ENCODE peak calls at places on chromosomes 2 and 18, in seven cellular contexts. K is H1, F is mesenchymal stem cell, U is IMR-90, I is neuronal stem cell, H is H9, X is trophoblast cell. Z is an unnamed sample.

GRCh38 chr2:100995309-100996075 is 6.6 kb upstream of the RPL31 start:
- DNase-seq in X (no peak), K (no peak), I (no peak), U (no peak), F (no peak), H (no peak), Z (no peak)

GRCh38 chr18:5430131-5430530 is 113.7 kb downstream of the EPB41L3 start:
- DNase-seq in I (no peak), F (no peak), K (no peak), H (no peak), X (no peak), U (no peak), Z (no peak)

GRCh38 chr2:45494275-45494977 is 116.6 kb downstream of the SRBD1 start:
- DNase-seq in F (peak; percentile 63), U (peak; percentile 79), H (no peak), X (no peak), I (peak; percentile 54), K (no peak), Z (peak; percentile 65)

GRCh38 chr2:43314299-43314927 is 88.0 kb upstream of the ZFP36L2 start:
- DNase-seq in F (no peak), X (no peak), K (no peak), I (no peak), H (no peak), U (no peak), Z (no peak)

GRCh38 chr18:76499596-76500340 is 4.7 kb upstream of the ZNF516 start:
- DNase-seq in U (no peak), H (no peak), I (no peak), F (no peak), K (no peak), X (no peak), Z (no peak)

GRCh38 chr2:174078275-174078674 is 113.1 kb upstream of the SP3 start:
- DNase-seq in U (peak; percentile 12), I (no peak), K (no peak), F (peak; percentile 31), X (no peak), H (no peak), Z (no peak)

GRCh38 chr2:18117592-18117991 is 239.1 kb downstream of the KCNS3 start:
- DNase-seq in F (no peak), H (peak; percentile 58), X (no peak), I (no peak), K (no peak), U (peak; percentile 41), Z (peak; percentile 59)

GRCh38 chr2:82837588-82838304 is 1621.3 kb downstream of the SUCLG1 start:
- DNase-seq in K (no peak), H (no peak), F (peak; percentile 90), U (peak; percentile 70), X (no peak), I (no peak), Z (peak; percentile 38)

GRCh38 chr2:226798422-226799210 is 1.0 kb downstream of the IRS1 start:
- DNase-seq in U (peak; percentile 55), F (peak; percentile 69), X (no peak), H (peak; percentile 76), K (no peak), I (no peak), Z (peak; percentile 75)

GRCh38 chr2:73651586-73652230 is 9.5 kb upstream of the NAT8 start:
- DNase-seq in U (no peak), F (no peak), K (no peak), H (no peak), X (no peak), I (no peak), Z (no peak)

GRCh38 chr2:72085513-72085912 is 62.1 kb downstream of the CYP26B1 start:
- DNase-seq in U (no peak), F (no peak), K (no peak), I (no peak), X (no peak), H (no peak), Z (no peak)

GRCh38 chr2:219344756-219345458 is 12.4 kb upstream of the RESP18 start:
- DNase-seq in F (peak; percentile 48), H (no peak), X (no peak), K (no peak), U (peak; percentile 12), I (no peak), Z (no peak)

GRCh38 chr2:64367868-64368267 is 86.1 kb upstream of the LGALSL start:
- DNase-seq in U (no peak), H (no peak), X (no peak), F (no peak), I (no peak), K (no peak), Z (no peak)

GRCh38 chr2:193331701-193332100 is 1137.0 kb upstream of the TMEFF2 start:
- DNase-seq in K (no peak), U (no peak), H (no peak), X (no peak), I (no peak), F (no peak), Z (no peak)

GRCh38 chr2:198114064-198114463 is 309.7 kb downstream of the PLCL1 start:
- DNase-seq in H (no peak), X (no peak), U (no peak), I (no peak), K (no peak), F (no peak), Z (no peak)

DNA sequence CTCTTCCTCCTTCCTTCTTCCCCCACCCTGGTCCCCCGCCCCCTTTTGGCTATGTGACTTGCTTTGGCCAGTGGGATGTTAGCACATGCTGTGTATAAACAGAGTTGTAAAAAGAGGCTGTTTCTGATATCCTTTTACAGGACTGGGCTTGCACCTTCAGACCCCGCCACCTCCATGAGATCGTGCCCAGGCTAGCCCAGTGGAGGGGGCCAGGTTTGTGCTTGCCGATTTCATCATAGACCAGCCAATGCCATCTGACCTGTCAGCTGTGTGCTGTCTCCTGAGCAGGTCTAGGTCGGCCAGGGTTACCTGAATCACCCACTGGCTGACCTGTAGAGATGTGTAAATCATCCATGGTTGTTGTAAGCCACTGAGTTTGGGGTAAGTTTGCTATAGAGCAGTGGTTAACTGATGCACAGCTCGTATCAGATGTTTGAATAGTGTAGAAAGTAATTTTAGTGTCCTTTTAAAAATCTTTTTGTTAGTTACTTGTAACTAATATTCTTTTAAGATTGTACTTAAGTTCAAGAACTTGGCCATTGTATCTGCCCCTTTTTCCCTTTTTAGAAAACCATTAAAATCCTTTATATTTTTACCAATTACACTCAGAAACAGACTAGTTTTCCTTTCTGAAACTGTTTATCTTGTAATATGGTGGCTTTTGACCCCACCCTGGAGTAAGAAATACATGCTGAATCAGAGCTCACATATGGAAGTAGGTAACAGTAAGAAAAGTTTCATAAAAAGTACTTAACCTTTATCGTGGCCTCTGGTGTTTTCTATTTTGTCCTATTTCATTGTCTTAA is 122.0 kb upstream of the MGAT5 start:
- DNase-seq in K (no peak), U (no peak), F (no peak), H (no peak), I (no peak), X (no peak), Z (no peak)
- H3K27ac ChIP-seq in K (no peak overlapping the region), U (no peak overlapping the region), F (no peak overlapping the region), H (no peak overlapping the region), I (no peak overlapping the region), X (no peak overlapping the region), Z (no peak overlapping the region)

GRCh38 chr2:35962585-35962984 is 393.0 kb upstream of the CRIM1 start:
- DNase-seq in K (no peak), F (no peak), U (no peak), H (no peak), X (no peak), I (no peak), Z (no peak)

GRCh38 chr2:35960596-35960995 is 395.0 kb upstream of the CRIM1 start:
- DNase-seq in I (no peak), X (no peak), U (no peak), F (peak; percentile 30), H (no peak), K (no peak), Z (peak; percentile 62)

DNA sequence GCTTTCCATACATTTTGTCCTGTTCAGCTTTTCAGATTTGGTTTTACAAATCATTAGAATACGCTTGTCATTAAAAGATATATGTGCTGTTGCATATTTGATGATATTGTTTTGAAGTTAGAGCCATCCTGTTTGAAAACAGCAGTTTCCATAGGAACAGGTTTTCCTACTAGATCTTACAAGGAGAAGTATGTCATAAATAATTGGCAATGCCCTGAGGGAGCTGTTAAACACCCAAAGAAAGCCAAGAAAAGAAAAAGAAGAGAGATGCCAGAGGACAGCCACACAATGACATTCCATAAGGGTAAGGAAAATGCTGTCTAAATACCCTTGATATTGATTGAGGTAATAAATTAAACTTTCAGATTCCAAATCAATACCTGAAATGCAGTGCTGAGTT is 392.2 kb upstream of the CRIM1 start:
- DNase-seq in K (no peak), H (no peak), U (no peak), X (no peak), F (no peak), I (no peak), Z (peak; percentile 75)
- H3K18ac ChIP-seq in K (no peak overlapping the region), H (no peak overlapping the region), U (no peak overlapping the region), X (no peak overlapping the region), F (no peak overlapping the region), I (no peak overlapping the region), Z (no peak overlapping the region)

GRCh38 chr18:22098563-22098989 is 70.8 kb upstream of the GATA6 start:
- DNase-seq in U (no peak), K (no peak), I (no peak), X (no peak), H (no peak), F (peak; percentile 86), Z (no peak)

GRCh38 chr18:22094375-22094767 is 75.0 kb upstream of the GATA6 start:
- DNase-seq in U (no peak), F (no peak), H (no peak), X (no peak), I (no peak), K (no peak), Z (peak; percentile 89)

GRCh38 chr18:22088976-22089375 is 80.4 kb upstream of the GATA6 start:
- DNase-seq in F (no peak), U (no peak), K (no peak), H (no peak), X (no peak), I (no peak), Z (no peak)

GRCh38 chr18:22091341-22091740 is 78.0 kb upstream of the GATA6 start:
- DNase-seq in U (no peak), I (no peak), H (no peak), K (no peak), F (no peak), X (no peak), Z (no peak)

GRCh38 chr18:22093731-22094374 is 75.5 kb upstream of the GATA6 start:
- DNase-seq in H (no peak), K (no peak), X (no peak), U (no peak), F (no peak), I (no peak), Z (peak; percentile 92)
- H3K27ac ChIP-seq in H (no peak overlapping the region), K (no peak overlapping the region), X (no peak overlapping the region), U (no peak overlapping the region), F (no peak overlapping the region), I (no peak overlapping the region), Z (peak overlapping the region; percentile 89)

DNA sequence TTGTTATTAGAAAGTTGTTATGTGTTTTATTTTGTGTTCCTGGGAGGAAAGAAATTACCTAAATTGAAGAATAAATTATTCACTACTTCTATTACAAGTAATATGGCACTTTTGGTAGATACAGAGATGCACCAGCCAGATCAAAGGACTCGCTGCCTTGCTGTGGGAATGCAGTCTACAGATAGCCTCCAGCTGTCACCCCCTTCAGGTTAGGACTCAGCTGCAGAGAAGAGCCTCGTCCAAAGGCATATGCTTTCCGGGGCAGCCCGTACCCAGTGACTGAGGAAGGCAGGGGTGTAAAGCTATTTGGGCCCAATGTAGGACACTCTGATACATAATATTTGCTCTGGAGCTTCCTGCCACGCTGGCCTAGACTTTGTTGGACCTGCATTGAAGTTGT is 90.2 kb downstream of the CCDC148 start:
- DNase-seq in I (no peak), U (no peak), H (no peak), K (no peak), X (no peak), F (no peak), Z (no peak)
- H3K18ac ChIP-seq in I (no peak overlapping the region), U (no peak overlapping the region), H (no peak overlapping the region), K (no peak overlapping the region), X (no peak overlapping the region), F (no peak overlapping the region), Z (no peak overlapping the region)

GRCh38 chr18:79406708-79407107 is 11.0 kb downstream of the NFATC1 start:
- DNase-seq in F (no peak), U (no peak), X (no peak), K (no peak), I (no peak), H (no peak), Z (no peak)
- H3K27ac ChIP-seq in F (no peak overlapping the region), U (no peak overlapping the region), X (no peak overlapping the region), K (no peak overlapping the region), I (no peak overlapping the region), H (no peak overlapping the region), Z (no peak overlapping the region)

Z was measured in mesendoderm.